ENCODE peak calls at places on chromosomes 7 and 10, in six cellular contexts. R is gastrocnemius medialis, W is IMR-90, Z is upper lobe of right lung, X is fibroblast of villous mesenchyme, M is RWPE1. N is an unnamed sample.

GRCh38 chr7:25075459-25075858 is 49.6 kb downstream of the CYCS start:
- DNase-seq in Z (no peak), X (no peak), M (no peak), R (no peak), W (peak), N (no peak)

GRCh38 chr10:32938554-32939061 is 19.4 kb downstream of the ITGB1 start:
- DNase-seq in X (peak), R (peak), Z (no peak), W (no peak), M (no peak), N (no peak)

GRCh38 chr7:116258734-116259133 is 48.4 kb downstream of the TES start:
- DNase-seq in W (peak), R (no peak), M (peak), X (peak), Z (no peak), N (no peak)

GRCh38 chr7:140435252-140435895 is 31.5 kb downstream of the RAB19 start:
- DNase-seq in X (no peak), W (no peak), R (no peak), Z (peak), M (no peak), N (no peak)

GRCh38 chr7:117402109-117402508 is 25.2 kb downstream of the ASZ1 start:
- DNase-seq in M (no peak), Z (no peak), X (no peak), W (peak), R (no peak), N (no peak)

GRCh38 chr7:130494480-130494879 is 2.6 kb downstream of the MEST start:
- DNase-seq in W (no peak), Z (no peak), X (peak), R (no peak), M (no peak), N (no peak)

GRCh38 chr7:135620980-135621850 is 41.1 kb upstream of the STMP1 start:
- DNase-seq in R (no peak), M (peak), X (peak), W (peak), Z (no peak), N (no peak)

GRCh38 chr7:154753226-154753625 is 249.7 kb downstream of the PAXIP1 start:
- DNase-seq in R (no peak), Z (no peak), X (no peak), M (no peak), W (no peak), N (no peak)

GRCh38 chr7:150665075-150665794 is 20.3 kb upstream of the GIMAP2 start:
- DNase-seq in Z (no peak), M (no peak), R (no peak), X (no peak), W (no peak), N (no peak)

GRCh38 chr10:113096111-113097045 is 146.3 kb downstream of the TCF7L2 start:
- DNase-seq in M (no peak), R (no peak), X (peak), Z (no peak), W (no peak), N (no peak)
- TF ChIP-seq CTCF in M (no peak), R (no peak), X (no peak), Z (no peak), W (no peak), N (no peak)

DNA sequence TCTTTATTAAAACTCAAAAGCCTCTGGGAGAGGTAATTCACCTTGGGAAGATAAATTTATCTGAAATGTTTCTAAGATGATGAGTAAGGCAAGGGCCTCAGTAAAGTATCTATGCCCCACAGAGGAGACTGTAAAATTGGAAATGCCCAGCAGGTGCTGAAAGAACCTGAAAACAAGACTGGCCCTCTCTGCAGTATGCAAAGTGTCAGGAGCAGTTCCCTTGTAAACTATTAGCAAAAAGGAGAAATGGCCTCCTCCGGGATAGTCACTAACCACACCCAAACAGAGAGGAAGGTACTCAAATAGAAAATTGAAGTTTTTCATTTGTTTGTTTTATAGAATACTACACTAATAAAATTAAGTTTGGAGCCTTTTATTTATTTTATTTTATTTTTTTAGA is 81.2 kb downstream of the FZD1 start:
- DNase-seq in Z (no peak), X (no peak), R (no peak), M (no peak), W (no peak), N (no peak)
- TF ChIP-seq CTCF in Z (no peak), X (no peak), R (no peak), M (no peak), W (no peak), N (no peak)

DNA sequence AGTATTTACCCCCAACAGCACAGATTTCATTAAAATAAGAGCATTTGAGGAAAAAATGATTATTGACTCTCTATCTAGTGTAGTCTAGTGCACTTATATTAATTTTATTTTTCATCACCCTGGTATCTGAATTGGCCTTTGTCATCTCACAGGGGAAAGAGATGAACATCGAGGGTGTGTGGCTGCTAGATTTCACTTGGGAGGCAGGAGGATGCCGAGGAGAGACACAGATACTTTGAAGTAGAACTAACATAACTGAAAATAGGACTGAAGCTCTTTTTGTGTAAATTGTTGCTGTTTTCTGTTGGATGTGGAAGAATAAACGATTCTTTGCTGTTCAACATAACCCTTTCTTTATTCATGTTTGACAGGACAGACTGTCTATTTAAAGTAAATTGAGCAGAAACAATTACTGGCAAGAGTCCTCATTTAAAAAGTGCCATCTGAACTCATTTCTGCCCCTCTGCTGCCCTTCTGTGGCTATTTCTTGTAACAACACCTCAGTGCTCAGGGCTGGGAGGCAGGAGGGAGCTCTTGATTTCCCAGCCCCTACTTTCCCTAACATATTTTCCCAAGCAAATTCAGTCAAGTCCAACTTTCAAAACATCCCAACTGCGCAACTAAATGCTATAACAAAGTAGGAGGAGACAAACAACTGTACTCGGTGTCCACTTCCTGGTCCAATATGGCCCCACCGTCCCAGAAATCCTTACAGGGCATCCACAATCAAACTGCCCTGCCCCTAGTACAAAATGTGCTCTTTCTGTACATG is 15.6 kb downstream of the LYZL1 start:
- DNase-seq in X (peak), Z (no peak), M (peak), R (peak), W (peak), N (no peak)
- TF ChIP-seq CTCF in X (peak), Z (peak), M (peak), R (peak), W (peak), N (peak)

GRCh38 chr10:129754211-129755050 is 209.6 kb downstream of the EBF3 start:
- DNase-seq in Z (no peak), W (no peak), R (no peak), M (no peak), X (no peak), N (peak)
- TF ChIP-seq CTCF in Z (no peak), W (no peak), R (no peak), M (no peak), X (no peak), N (no peak)

N was measured in coronary artery.